ENCODE peak calls at places on chromosome 13, in four cellular contexts. P is choroid plexus epithelial cell, K is A549, W is BE2C. U is an unnamed sample.

GRCh38 chr13:86585826-86586225 is 786.6 kb upstream of the SLITRK6 start:
- DNase-seq in W (no peak), P (peak; percentile 95), K (no peak), U (no peak)

GRCh38 chr13:50636007-50636704 is 207.3 kb downstream of the DLEU7 start:
- DNase-seq in P (peak; percentile 57), K (no peak), W (no peak), U (no peak)

GRCh38 chr13:105165449-105166125 is 1369.9 kb downstream of the EFNB2 start:
- DNase-seq in W (no peak), P (peak; percentile 23), K (no peak), U (no peak)

GRCh38 chr13:35956074-35956473 is 175.1 kb downstream of the DCLK1 start:
- DNase-seq in K (no peak), W (no peak), P (no peak), U (no peak)

GRCh38 chr13:111474136-111475002 is 153.9 kb downstream of the TEX29 start:
- DNase-seq in W (no peak), K (peak; percentile 58), P (peak; percentile 66), U (peak; percentile 7)

GRCh38 chr13:47499358-47500150 is 501.5 kb downstream of the SUCLA2 start:
- DNase-seq in W (no peak), K (no peak), P (peak; percentile 92), U (peak; percentile 53)

GRCh38 chr13:106350208-106350607 is 185.3 kb downstream of the EFNB2 start:
- DNase-seq in W (no peak), P (no peak), K (no peak), U (no peak)

GRCh38 chr13:101523732-101524131 is 71.3 kb downstream of the ITGBL1 start:
- DNase-seq in W (no peak), K (no peak), P (peak; percentile 72), U (no peak)

GRCh38 chr13:109840201-109840892 is 54.0 kb upstream of the IRS2 start:
- DNase-seq in K (no peak), P (peak; percentile 32), W (no peak), U (no peak)

GRCh38 chr13:30835442-30835841 is 70.6 kb upstream of the MEDAG start:
- DNase-seq in W (no peak), K (no peak), P (peak; percentile 66), U (no peak)

GRCh38 chr13:62919491-62919890 is 1503.8 kb upstream of the PCDH20 start:
- DNase-seq in W (no peak), P (no peak), K (no peak), U (no peak)

GRCh38 chr13:50320297-50320862 is 305.1 kb downstream of the KCNRG start:
- DNase-seq in P (peak; percentile 50), K (no peak), W (no peak), U (no peak)

GRCh38 chr13:27023385-27023784 is 148.2 kb downstream of the USP12 start:
- DNase-seq in K (no peak), W (no peak), P (no peak), U (no peak)

GRCh38 chr13:45297456-45298205 is 43.4 kb downstream of the TPT1 start:
- DNase-seq in P (peak; percentile 41), K (no peak), W (no peak), U (no peak)

GRCh38 chr13:44191504-44192171 is 182.0 kb upstream of the SERP2 start:
- DNase-seq in P (peak; percentile 93), K (no peak), W (peak; percentile 71), U (no peak)

GRCh38 chr13:32175307-32175706 is 139.9 kb downstream of the ZAR1L start:
- DNase-seq in P (no peak), W (peak; percentile 43), K (no peak), U (no peak)

GRCh38 chr13:39144941-39145533 is 106.8 kb downstream of the NHLRC3 start:
- DNase-seq in K (peak; percentile 25), P (peak; percentile 87), W (peak; percentile 33), U (peak; percentile 24)

GRCh38 chr13:98543380-98544104 is 33.4 kb downstream of the STK24 start:
- DNase-seq in W (no peak), K (no peak), P (no peak), U (no peak)

GRCh38 chr13:42892760-42893159 is 99.3 kb downstream of the EPSTI1 start:
- DNase-seq in K (no peak), W (no peak), P (peak; percentile 65), U (no peak)

GRCh38 chr13:70173236-70173959 is 65.1 kb upstream of the KLHL1 start:
- DNase-seq in W (no peak), K (no peak), P (peak; percentile 1), U (no peak)

GRCh38 chr13:41813426-41813825 is 147.5 kb downstream of the VWA8 start:
- DNase-seq in P (peak; percentile 69), W (no peak), K (no peak), U (peak; percentile 17)

GRCh38 chr13:45341034-45341798 is at the start of gene TPT1:
- DNase-seq in W (peak; percentile 99), K (peak; percentile 89), P (peak; percentile 99), U (peak; percentile 87)

GRCh38 chr13:94950303-94950702 is 238.0 kb upstream of the SOX21 start:
- DNase-seq in P (no peak), W (no peak), K (no peak), U (no peak)

GRCh38 chr13:110126391-110126961 is 180.5 kb downstream of the COL4A1 start:
- DNase-seq in P (peak; percentile 97), K (no peak), W (no peak), U (peak; percentile 93)

GRCh38 chr13:108070925-108071324 is 144.4 kb downstream of the LIG4 start:
- DNase-seq in K (no peak), W (no peak), P (no peak), U (no peak)

GRCh38 chr13:23513460-23513859 is 56.8 kb upstream of the TNFRSF19 start:
- DNase-seq in K (no peak), W (no peak), P (no peak), U (no peak)

GRCh38 chr13:50726164-50726563 is 117.3 kb downstream of the DLEU7 start:
- DNase-seq in W (no peak), P (no peak), K (no peak), U (no peak)

GRCh38 chr13:32285633-32285965 is 29.6 kb downstream of the ZAR1L start:
- DNase-seq in K (no peak), P (no peak), W (no peak), U (no peak)

GRCh38 chr13:95652821-95653220 is 8.3 kb upstream of the DZIP1 start:
- DNase-seq in P (no peak), W (no peak), K (no peak), U (no peak)

GRCh38 chr13:99182439-99182838 is 18.2 kb upstream of the UBAC2 start:
- DNase-seq in K (no peak), W (no peak), P (no peak), U (no peak)

GRCh38 chr13:113836917-113837553 is 26.8 kb downstream of the GAS6 start:
- DNase-seq in P (peak; percentile 93), W (no peak), K (peak; percentile 38), U (peak; percentile 69)

GRCh38 chr13:33644607-33645543 is 173.1 kb upstream of the RFC3 start:
- DNase-seq in W (no peak), K (no peak), P (peak; percentile 31), U (no peak)

GRCh38 chr13:91572944-91573535 is 174.6 kb downstream of the GPC5 start:
- DNase-seq in P (no peak), W (no peak), K (no peak), U (no peak)
- H3K4me3 ChIP-seq in P (no peak overlapping the region), W (no peak overlapping the region), K (no peak overlapping the region), U (no peak overlapping the region)

DNA sequence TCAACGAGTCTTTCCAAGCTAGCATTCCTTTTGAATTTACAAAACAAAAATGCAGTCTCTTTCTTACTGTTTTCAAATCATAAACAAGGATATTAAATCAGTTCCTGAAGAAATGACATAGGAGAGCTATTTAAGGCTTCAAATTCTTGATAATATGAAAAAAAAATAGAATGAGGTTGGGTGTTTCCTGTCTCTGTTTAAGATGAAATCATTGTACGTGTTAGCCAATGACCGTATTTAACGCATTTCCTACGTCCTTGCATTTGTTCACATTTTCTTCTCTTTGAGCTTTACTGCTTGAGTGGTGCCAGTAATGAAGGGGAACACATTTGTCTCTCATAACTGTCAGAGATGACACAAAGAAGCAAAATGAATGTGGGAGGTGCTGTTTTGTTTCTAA is 821.3 kb downstream of the DIAPH3 start:
- DNase-seq in K (no peak), W (no peak), P (no peak), U (no peak)
- TF ChIP-seq CTCF in K (no peak), W (no peak), P (no peak), U (no peak)

DNA sequence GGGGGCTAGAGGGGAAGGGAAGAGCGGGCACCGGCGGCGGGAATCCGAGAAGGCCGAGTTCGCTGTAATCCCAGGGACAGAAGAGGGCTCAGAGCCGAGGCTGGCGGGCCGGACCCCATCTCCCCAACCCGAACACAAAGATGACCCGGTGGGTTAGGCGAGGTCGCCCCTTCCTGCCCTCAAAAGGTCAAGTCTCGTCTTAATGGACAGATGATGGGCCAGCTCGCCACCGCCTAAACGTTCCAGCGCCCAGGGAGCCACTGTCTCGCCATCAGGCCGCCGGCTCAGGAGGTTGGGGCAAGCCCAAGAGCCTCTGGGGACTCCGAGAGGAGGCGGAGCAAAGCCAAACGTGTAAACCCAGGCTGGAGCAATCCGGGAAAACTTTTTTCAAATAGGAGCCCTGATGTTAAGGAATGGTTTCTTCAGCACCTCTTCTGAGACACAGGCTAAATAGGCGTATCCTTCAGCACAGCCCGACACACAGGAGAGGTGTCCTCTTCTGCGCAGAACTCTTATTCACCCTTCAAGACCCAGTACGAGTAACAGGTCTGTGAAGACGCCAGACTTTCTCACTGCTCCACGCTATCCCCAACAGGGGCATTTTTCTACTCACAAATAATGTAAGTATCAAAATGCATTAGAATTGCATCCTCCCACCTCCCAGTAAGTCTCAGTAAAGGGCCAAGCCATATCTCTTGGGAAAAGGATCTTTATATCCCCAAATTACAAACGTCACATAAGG is 6.3 kb upstream of the POU4F1 start:
- DNase-seq in K (peak; percentile 27), P (no peak), W (peak; percentile 57), U (no peak)
- H3K4me3 ChIP-seq in K (peak overlapping the region; percentile 62), P (peak overlapping the region; percentile 49), W (peak overlapping the region; percentile 68), U (peak overlapping the region; percentile 52)

GRCh38 chr13:77022341-77022740 is 4.6 kb downstream of the FBXL3 start:
- DNase-seq in W (no peak), K (no peak), P (peak; percentile 90), U (no peak)

GRCh38 chr13:77029436-77029835 is 2.5 kb upstream of the FBXL3 start:
- DNase-seq in W (no peak), K (no peak), P (no peak), U (no peak)

GRCh38 chr13:77028202-77028601 is 1.2 kb upstream of the FBXL3 start:
- DNase-seq in W (no peak), P (peak; percentile 53), K (no peak), U (no peak)

GRCh38 chr13:77026255-77026782 is 640 bp downstream of the FBXL3 start:
- DNase-seq in W (peak; percentile 83), P (peak; percentile 65), K (peak; percentile 15), U (no peak)

DNA sequence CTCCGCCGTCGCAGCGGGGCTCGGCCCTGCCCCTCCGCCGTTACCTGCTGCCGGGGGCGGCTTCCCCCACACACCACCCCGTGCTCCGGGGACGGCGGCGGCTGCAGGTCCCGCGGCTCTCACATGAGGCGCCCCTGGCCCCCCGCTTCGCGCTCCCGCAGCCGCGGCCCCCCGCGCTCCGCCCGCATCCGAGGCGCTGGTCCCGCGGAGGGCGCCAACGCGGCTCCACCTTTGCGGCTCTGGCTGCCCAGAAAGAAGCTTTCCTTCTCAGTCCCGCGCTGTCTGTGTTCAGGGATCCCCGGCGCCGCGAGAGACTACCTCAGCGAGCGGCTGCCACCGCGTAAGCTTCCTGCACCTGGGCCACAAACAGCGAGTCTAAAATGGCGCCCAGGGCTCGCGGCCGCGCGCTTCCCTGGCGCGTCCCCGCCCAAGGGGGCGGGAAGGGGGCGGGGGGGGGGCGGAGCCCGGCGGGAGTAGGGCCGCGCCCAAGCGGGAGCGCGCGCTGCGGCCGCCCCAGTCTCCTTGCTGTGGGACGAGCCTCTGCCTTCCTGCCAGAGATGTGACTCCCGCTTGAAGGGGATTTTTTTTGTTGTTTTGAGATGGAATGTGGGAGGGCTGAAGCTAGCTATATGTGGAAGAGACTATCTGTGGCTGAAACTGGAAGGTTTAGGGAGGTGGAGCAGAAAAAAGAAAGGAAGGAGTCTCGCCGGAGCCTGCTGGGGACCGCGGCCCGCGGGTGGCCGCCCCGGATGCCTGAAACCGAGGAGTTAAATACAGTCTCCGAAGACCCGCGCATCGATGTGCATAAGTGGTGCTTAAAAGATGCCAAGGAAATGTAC is at the start of gene FBXL3:
- DNase-seq in W (peak; percentile 88), P (peak; percentile 95), K (peak; percentile 61), U (peak; percentile 65)
- TF ChIP-seq CTCF in W (no peak), P (no peak), K (no peak), U (no peak)

U was measured in AG04449.